ENCODE peak calls at places on chromosomes 12 and 14, in eight cellular contexts. I is left ventricle myocardium inferior; G is AG04450; Y is activated CD4-positive, alpha-beta T cell treated with anti-CD3 and anti-CD28 coated beads, Interleukin-2, amount 50 U/mL, for 24 hours; M is stimulated activated effector memory CD8-positive, alpha-beta T cell treated with anti-CD3 and anti-CD28 coated beads, Interleukin-12 subunit alpha, Interleukin-12 subunit beta, amount 100 ng/mL, for 72 hours; Z is effector memory CD4-positive, alpha-beta T cell; J is HCEC 1CT; D is AML-193. T is an unnamed sample.

GRCh38 chr12:95653761-95654546 is 102.7 kb upstream of the USP44 start:
- DNase-seq in Y (no peak), J (peak), M (peak), G (peak), Z (no peak), D (no peak), I (no peak), T (no peak)

GRCh38 chr12:115472852-115473251 is 788.9 kb upstream of the TBX3 start:
- DNase-seq in I (no peak), Y (no peak), J (no peak), Z (no peak), D (no peak), M (no peak), G (no peak), T (no peak)

GRCh38 chr12:66188584-66189475 is at the start of gene IRAK3:
- DNase-seq in G (no peak), I (peak), Y (peak), M (peak), D (peak), J (peak), Z (no peak), T (no peak)

GRCh38 chr12:43331935-43332334 is 220.1 kb downstream of the ADAMTS20 start:
- DNase-seq in Z (no peak), G (no peak), J (no peak), M (no peak), I (no peak), D (no peak), Y (no peak), T (no peak)

GRCh38 chr12:89281534-89281857 is 70.8 kb downstream of the DUSP6 start:
- DNase-seq in Z (no peak), Y (no peak), I (no peak), G (no peak), J (no peak), D (no peak), M (no peak), T (no peak)

GRCh38 chr12:116123511-116124258 is 153.8 kb downstream of the MED13L start:
- DNase-seq in G (no peak), Y (no peak), J (peak), D (no peak), M (no peak), Z (no peak), I (no peak), T (no peak)

GRCh38 chr12:116592116-116592637 is 33.0 kb downstream of the MAP1LC3B2 start:
- DNase-seq in G (no peak), M (no peak), D (no peak), Z (no peak), I (peak), J (no peak), Y (no peak), T (no peak)

GRCh38 chr12:92208613-92209121 is 63.0 kb upstream of the BTG1 start:
- DNase-seq in J (peak), M (peak), I (no peak), Y (no peak), Z (peak), G (no peak), D (peak), T (no peak)

GRCh38 chr14:30600907-30601578 is 21.1 kb upstream of the SCFD1 start:
- DNase-seq in D (no peak), M (no peak), I (no peak), G (no peak), J (no peak), Z (no peak), Y (no peak), T (no peak)

GRCh38 chr12:91139981-91140659 is 28.8 kb upstream of the LUM start:
- DNase-seq in Z (no peak), Y (no peak), G (peak), J (peak), M (no peak), D (no peak), I (no peak), T (no peak)

GRCh38 chr14:74605531-74606223 is 6.4 kb downstream of the LTBP2 start:
- DNase-seq in Y (no peak), M (no peak), D (no peak), G (no peak), J (no peak), I (no peak), Z (no peak), T (no peak)

GRCh38 chr12:13428538-13429265 is 232.2 kb downstream of the EMP1 start:
- DNase-seq in D (no peak), Z (no peak), I (no peak), G (no peak), M (no peak), J (no peak), Y (no peak), T (no peak)

GRCh38 chr14:32913725-32914124 is 25.0 kb upstream of the NPAS3 start:
- DNase-seq in J (no peak), Z (no peak), D (no peak), M (no peak), Y (no peak), I (no peak), G (no peak), T (no peak)

GRCh38 chr14:101791919-101792572 is 30.5 kb downstream of the PPP2R5C start:
- DNase-seq in D (no peak), J (peak), G (peak), Y (no peak), M (no peak), Z (no peak), I (no peak), T (no peak)

GRCh38 chr14:77059276-77059934 is 30.9 kb upstream of the IRF2BPL start:
- DNase-seq in M (no peak), G (no peak), D (no peak), J (peak), Y (no peak), Z (peak), I (no peak), T (no peak)

GRCh38 chr12:124294686-124295315 is at the start of gene RFLNA:
- DNase-seq in M (no peak), G (no peak), D (no peak), J (no peak), Y (no peak), I (no peak), Z (no peak), T (no peak)

GRCh38 chr12:111387747-111388365 is 17.9 kb upstream of the SH2B3 start:
- DNase-seq in Z (no peak), I (no peak), G (no peak), J (no peak), D (no peak), Y (no peak), M (no peak), T (no peak)

GRCh38 chr14:47270715-47271114 is 404.7 kb downstream of the MDGA2 start:
- DNase-seq in Z (no peak), Y (no peak), M (no peak), D (no peak), I (no peak), G (no peak), J (no peak), T (no peak)

GRCh38 chr14:50225974-50226297 is 5.4 kb downstream of the SOS2 start:
- DNase-seq in Y (no peak), Z (no peak), M (no peak), I (no peak), G (no peak), D (peak), J (no peak), T (no peak)

GRCh38 chr14:39430762-39431415 is 1.3 kb downstream of the FBXO33 start:
- DNase-seq in I (no peak), Y (no peak), M (no peak), G (no peak), Z (no peak), J (no peak), D (peak), T (no peak)

GRCh38 chr12:110316861-110317260 is 35.8 kb downstream of the ATP2A2 start:
- DNase-seq in Z (no peak), M (no peak), Y (no peak), J (peak), G (peak), D (peak), I (no peak), T (no peak)

GRCh38 chr14:50741571-50741970 is 73.5 kb upstream of the SAV1 start:
- DNase-seq in M (no peak), I (no peak), Y (no peak), Z (no peak), D (no peak), G (no peak), J (peak), T (no peak)

GRCh38 chr14:28666961-28667360 is 99.6 kb upstream of the FOXG1 start:
- DNase-seq in J (peak), I (no peak), Z (no peak), D (no peak), M (no peak), Y (no peak), G (no peak), T (no peak)

GRCh38 chr12:46369095-46369473 is 3.5 kb downstream of the SLC38A2 start:
- DNase-seq in I (no peak), M (no peak), D (no peak), G (no peak), Z (no peak), J (peak), Y (no peak), T (no peak)

GRCh38 chr14:74085828-74086227 is 1.1 kb downstream of the LIN52 start:
- DNase-seq in Z (no peak), D (no peak), J (no peak), M (no peak), Y (no peak), I (no peak), G (no peak), T (no peak)

GRCh38 chr14:77593501-77593911 is 22.9 kb downstream of the SPTLC2 start:
- DNase-seq in Z (no peak), G (no peak), D (peak), J (peak), Y (no peak), I (no peak), M (no peak), T (no peak)

GRCh38 chr12:1842905-1843640 is 22.7 kb downstream of the LRTM2 start:
- DNase-seq in M (no peak), D (no peak), J (no peak), G (no peak), I (no peak), Z (no peak), Y (no peak), T (peak)

GRCh38 chr14:90256354-90257131 is at the start of gene PSMC1:
- DNase-seq in Z (peak), G (peak), D (peak), J (peak), M (peak), Y (peak), I (peak), T (peak)

GRCh38 chr12:115355301-115355700 is 671.3 kb upstream of the TBX3 start:
- DNase-seq in J (peak), D (no peak), Z (no peak), M (no peak), I (no peak), Y (no peak), G (no peak), T (no peak)

GRCh38 chr12:117144599-117144998 is 45.4 kb upstream of the TESC start:
- DNase-seq in Y (no peak), J (no peak), G (no peak), M (no peak), Z (no peak), I (no peak), D (no peak), T (no peak)

GRCh38 chr12:110750784-110751461 is 8.2 kb upstream of the PPP1CC start:
- DNase-seq in I (no peak), M (no peak), J (peak), G (no peak), D (no peak), Z (no peak), Y (no peak), T (no peak)

GRCh38 chr14:89660183-89660582 is 243.2 kb upstream of the FOXN3 start:
- DNase-seq in I (no peak), Y (no peak), J (peak), M (no peak), Z (no peak), G (no peak), D (no peak), T (no peak)

GRCh38 chr14:95611293-95611880 is 74.8 kb upstream of the TCL1B start:
- DNase-seq in Y (no peak), I (no peak), M (no peak), G (no peak), J (no peak), D (no peak), Z (no peak), T (no peak)

GRCh38 chr14:32620303-32620702 is 291.2 kb downstream of the AKAP6 start:
- DNase-seq in J (peak), Y (no peak), Z (no peak), I (no peak), D (no peak), G (no peak), M (no peak), T (no peak)

GRCh38 chr12:56042430-56043203 is 899 bp downstream of the RPS26 start:
- DNase-seq in Z (no peak), G (no peak), I (no peak), J (no peak), M (no peak), Y (no peak), D (no peak), T (no peak)

GRCh38 chr14:100389497-100390104 is 66.5 kb downstream of the SLC25A47 start:
- DNase-seq in G (no peak), Z (no peak), Y (no peak), M (no peak), I (no peak), D (no peak), J (no peak), T (no peak)

GRCh38 chr12:20527396-20528154 is 159.2 kb downstream of the PDE3A start:
- DNase-seq in Z (no peak), M (no peak), I (no peak), Y (no peak), G (peak), J (no peak), D (no peak), T (no peak)

GRCh38 chr12:106147956-106148355 is 9.2 kb upstream of the NUAK1 start:
- DNase-seq in G (no peak), Y (no peak), M (no peak), D (no peak), I (peak), Z (no peak), J (no peak), T (no peak)

GRCh38 chr12:48765753-48766162 is 23.1 kb downstream of the ADCY6 start:
- DNase-seq in Y (no peak), I (no peak), Z (no peak), G (no peak), J (peak), D (peak), M (no peak), T (no peak)

GRCh38 chr12:31828057-31828456 is 99.2 kb upstream of the AMN1 start:
- DNase-seq in D (no peak), Z (no peak), M (no peak), G (no peak), I (no peak), Y (no peak), J (no peak), T (no peak)

T was measured in activated naive CD4-positive, alpha-beta T cell treated with anti-CD3 and anti-CD28 coated beads, Interleukin-2, amount 50 U/mL, for 72 hours.